ENCODE peak calls at places on chromosome 19, in four cellular contexts. One of them, this sample, is unnamed. For H3K4me1, the result is how much of the 10 kb centered on the place peaks cover.

GRCh38 chr19:33715462-33715861 is 81.2 kb upstream of the KCTD15 start:
- DNase-seq in ascending aorta: no peak
- DNase-seq in transverse colon: no peak
- DNase-seq in body of pancreas: no peak
- DNase-seq in this sample: no peak

GRCh38 chr19:23305555-23305954 is 55.4 kb upstream of the ZNF724 start:
- DNase-seq in transverse colon: no peak
- DNase-seq in body of pancreas: no peak
- DNase-seq in ascending aorta: no peak
- DNase-seq in this sample: no peak

GRCh38 chr19:17610384-17610783 is 54.9 kb downstream of the COLGALT1 start:
- DNase-seq in ascending aorta: no peak
- DNase-seq in transverse colon: no peak
- DNase-seq in body of pancreas: no peak
- DNase-seq in this sample: no peak

GRCh38 chr19:39692166-39692565 is 12.1 kb upstream of the LGALS14 start:
- DNase-seq in body of pancreas: peak
- DNase-seq in ascending aorta: no peak
- DNase-seq in transverse colon: no peak
- DNase-seq in this sample: no peak

GRCh38 chr19:49447485-49448431 is 3.9 kb downstream of the PIH1D1 start:
- DNase-seq in transverse colon: no peak
- DNase-seq in body of pancreas: peak
- DNase-seq in ascending aorta: no peak
- DNase-seq in this sample: no peak

GRCh38 chr19:18940791-18941627 is at the start of gene HOMER3:
- DNase-seq in ascending aorta: no peak
- DNase-seq in body of pancreas: peak
- DNase-seq in transverse colon: peak
- DNase-seq in this sample: peak

GRCh38 chr19:55342044-55342531 is 2.4 kb downstream of the KMT5C start:
- DNase-seq in transverse colon: no peak
- DNase-seq in body of pancreas: no peak
- DNase-seq in ascending aorta: no peak
- DNase-seq in this sample: peak

GRCh38 chr19:47284324-47284899 is 9.7 kb downstream of the INAFM1 start:
- DNase-seq in transverse colon: no peak
- DNase-seq in body of pancreas: peak
- DNase-seq in ascending aorta: no peak
- DNase-seq in this sample: no peak

GRCh38 chr19:31145909-31146453 is 203.3 kb downstream of the TSHZ3 start:
- DNase-seq in transverse colon: no peak
- DNase-seq in ascending aorta: no peak
- DNase-seq in body of pancreas: no peak
- DNase-seq in this sample: no peak

GRCh38 chr19:13055213-13056051 is 47.2 kb downstream of the LYL1 start:
- DNase-seq in ascending aorta: peak
- DNase-seq in transverse colon: peak
- DNase-seq in body of pancreas: peak
- DNase-seq in this sample: peak

GRCh38 chr19:8004723-8005513 is 523 bp downstream of the ELAVL1 start:
- DNase-seq in transverse colon: no peak
- DNase-seq in body of pancreas: no peak
- DNase-seq in ascending aorta: no peak
- DNase-seq in this sample: peak

GRCh38 chr19:49869009-49869483 is 1.7 kb upstream of the PNKP start:
- DNase-seq in body of pancreas: no peak
- DNase-seq in transverse colon: no peak
- DNase-seq in ascending aorta: no peak
- DNase-seq in this sample: no peak

GRCh38 chr19:50676625-50677197 is 27.5 kb downstream of the C19orf81 start:
- DNase-seq in body of pancreas: no peak
- DNase-seq in ascending aorta: no peak
- DNase-seq in transverse colon: no peak
- DNase-seq in this sample: no peak

GRCh38 chr19:56639217-56639616 is 3.7 kb upstream of the SMIM17 start:
- DNase-seq in ascending aorta: no peak
- DNase-seq in transverse colon: no peak
- DNase-seq in body of pancreas: no peak
- DNase-seq in this sample: peak

GRCh38 chr19:17831419-17831888 is 10.1 kb upstream of the INSL3 start:
- DNase-seq in ascending aorta: no peak
- DNase-seq in body of pancreas: no peak
- DNase-seq in transverse colon: no peak
- DNase-seq in this sample: no peak

GRCh38 chr19:21483589-21484170 is 21.7 kb upstream of the ZNF429 start:
- DNase-seq in ascending aorta: no peak
- DNase-seq in body of pancreas: peak
- DNase-seq in transverse colon: peak
- DNase-seq in this sample: peak

GRCh38 chr19:38653028-38653571 is 5.7 kb downstream of the ACTN4 start:
- DNase-seq in transverse colon: peak
- DNase-seq in body of pancreas: peak
- DNase-seq in ascending aorta: no peak
- DNase-seq in this sample: peak

GRCh38 chr19:2246801-2247361 is 2.2 kb upstream of the AMH start:
- DNase-seq in transverse colon: no peak
- DNase-seq in body of pancreas: peak
- DNase-seq in ascending aorta: no peak
- DNase-seq in this sample: no peak

GRCh38 chr19:1566392-1567115 is 1.6 kb downstream of the MEX3D start:
- DNase-seq in ascending aorta: no peak
- DNase-seq in body of pancreas: peak
- DNase-seq in transverse colon: peak
- DNase-seq in this sample: peak

GRCh38 chr19:40225440-40226305 is 816 bp downstream of the CCNP start:
- DNase-seq in ascending aorta: no peak
- DNase-seq in body of pancreas: no peak
- DNase-seq in transverse colon: no peak
- DNase-seq in this sample: no peak

GRCh38 chr19:623974-624373 is 9.4 kb downstream of the POLRMT start:
- DNase-seq in ascending aorta: no peak
- DNase-seq in transverse colon: no peak
- DNase-seq in body of pancreas: no peak
- DNase-seq in this sample: no peak

DNA sequence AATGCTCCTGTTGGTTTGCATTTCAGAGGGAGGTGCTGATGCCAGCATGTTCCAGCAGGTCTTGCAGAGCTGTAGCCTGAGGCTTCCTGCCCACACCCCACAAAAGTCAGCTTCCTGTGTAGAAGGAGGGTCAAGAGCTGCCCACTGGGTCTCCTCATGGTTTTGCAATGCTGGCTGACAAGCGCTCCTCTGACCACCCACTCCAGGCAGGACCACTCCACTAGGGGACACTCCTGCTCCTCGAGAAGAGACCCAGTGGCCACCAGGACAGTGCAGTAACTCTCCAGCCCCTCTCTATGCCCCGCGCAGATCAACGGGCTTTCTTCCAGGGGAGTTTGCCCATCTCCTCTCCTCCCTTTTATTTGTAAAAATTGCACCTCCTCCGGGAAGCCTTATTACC is 72.9 kb upstream of the UQCRFS1 start:
- DNase-seq in body of pancreas: no peak
- DNase-seq in ascending aorta: no peak
- DNase-seq in transverse colon: no peak
- DNase-seq in this sample: no peak
- TF ChIP-seq CTCF in body of pancreas: no peak
- TF ChIP-seq CTCF in ascending aorta: no peak
- TF ChIP-seq CTCF in transverse colon: no peak
- TF ChIP-seq CTCF in this sample: no peak

GRCh38 chr19:4791183-4792018 is at the start of gene FEM1A:
- DNase-seq in transverse colon: peak
- DNase-seq in ascending aorta: peak
- DNase-seq in body of pancreas: peak
- DNase-seq in this sample: peak
- H3K4me1 ChIP-seq in transverse colon: under half
- H3K4me1 ChIP-seq in ascending aorta: under half
- H3K4me1 ChIP-seq in body of pancreas: under half
- H3K4me1 ChIP-seq in this sample: under half

GRCh38 chr19:58059681-58060080 is 599 bp downstream of the ZNF135 start:
- DNase-seq in transverse colon: no peak
- DNase-seq in body of pancreas: no peak
- DNase-seq in ascending aorta: no peak
- DNase-seq in this sample: no peak
- H3K4me3 ChIP-seq in transverse colon: peak
- H3K4me3 ChIP-seq in body of pancreas: no peak
- H3K4me3 ChIP-seq in ascending aorta: peak
- H3K4me3 ChIP-seq in this sample: peak

GRCh38 chr19:15702590-15702930 is 25.3 kb upstream of the OR10H2 start:
- DNase-seq in transverse colon: peak
- DNase-seq in ascending aorta: peak
- DNase-seq in body of pancreas: peak
- DNase-seq in this sample: peak
- TF ChIP-seq CTCF in transverse colon: peak
- TF ChIP-seq CTCF in ascending aorta: no peak
- TF ChIP-seq CTCF in body of pancreas: no peak
- TF ChIP-seq CTCF in this sample: no peak

GRCh38 chr19:16600824-16601223 is 27.2 kb downstream of the MED26 start:
- DNase-seq in ascending aorta: no peak
- DNase-seq in transverse colon: no peak
- DNase-seq in body of pancreas: no peak
- DNase-seq in this sample: no peak

GRCh38 chr19:16599655-16600346 is 27.6 kb upstream of the SLC35E1 start:
- DNase-seq in ascending aorta: no peak
- DNase-seq in body of pancreas: no peak
- DNase-seq in transverse colon: no peak
- DNase-seq in this sample: no peak

GRCh38 chr19:16603090-16603489 is 24.9 kb downstream of the MED26 start:
- DNase-seq in ascending aorta: no peak
- DNase-seq in transverse colon: no peak
- DNase-seq in body of pancreas: no peak
- DNase-seq in this sample: no peak

GRCh38 chr19:16598848-16599247 is 26.6 kb upstream of the SLC35E1 start:
- DNase-seq in transverse colon: no peak
- DNase-seq in body of pancreas: no peak
- DNase-seq in ascending aorta: no peak
- DNase-seq in this sample: no peak

DNA sequence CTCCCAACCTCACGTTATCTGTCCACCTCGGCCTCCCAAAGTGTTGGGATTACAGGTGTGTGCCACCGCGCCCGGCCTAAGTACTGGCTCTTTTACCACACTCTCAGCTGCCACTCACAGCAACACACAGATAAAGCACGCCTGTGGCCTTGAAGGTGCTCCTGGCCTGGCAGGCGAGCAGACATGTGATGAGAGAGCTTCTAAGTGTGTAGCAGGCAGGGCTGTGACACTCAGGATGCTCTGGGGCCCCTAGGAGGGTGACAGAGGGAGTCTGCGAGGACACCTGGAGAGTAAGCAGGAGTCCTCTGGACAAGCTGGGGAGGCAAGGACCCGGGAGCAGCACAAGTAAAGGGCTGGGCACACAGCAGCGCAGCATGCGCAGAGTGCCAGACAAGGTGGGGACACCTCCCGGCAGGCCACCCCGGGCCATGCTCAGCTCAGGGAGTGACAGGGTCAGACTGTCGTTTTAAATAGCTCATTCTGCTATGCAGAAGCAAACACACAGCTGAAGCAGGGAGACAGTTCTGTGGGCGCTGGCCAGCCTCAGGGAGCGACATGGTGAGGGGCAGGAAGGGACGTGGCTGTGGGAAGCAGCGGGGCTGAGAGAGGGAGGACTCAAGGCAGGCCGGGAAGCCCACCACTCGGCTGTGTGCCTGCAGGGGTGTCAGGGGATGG is 26.5 kb downstream of the MED26 start:
- DNase-seq in ascending aorta: no peak
- DNase-seq in body of pancreas: no peak
- DNase-seq in transverse colon: no peak
- DNase-seq in this sample: no peak
- H3K4me1 ChIP-seq in ascending aorta: under half
- H3K4me1 ChIP-seq in body of pancreas: half or more
- H3K4me1 ChIP-seq in transverse colon: under half
- H3K4me1 ChIP-seq in this sample: under half